ENCODE peak calls at places on chromosomes 12 and 14, in six cellular contexts. F is choroid plexus epithelial cell; V is lung microvascular endothelial cell; L is activated T-helper 1 cell treated with anti-CD3 and anti-CD28 coated beads, Interleukin-12 subunit alpha, Interleukin-12 subunit beta, Interleukin-2, Interleukin-4 antibody, amounts not matched to agents 30 ng/mL and 10 ng/mL and 1 ng/mL, durations not matched to agents 14 hours and 24 hours and 36 hours; C is pancreas; G is HAP-1. N is an unnamed sample.

GRCh38 chr12:117365072-117365616 is 3.7 kb upstream of the NOS1 start:
- DNase-seq in F (no peak), V (no peak), L (no peak), C (no peak), G (no peak), N (no peak)

GRCh38 chr12:44029194-44029593 is 193.3 kb downstream of the TMEM117 start:
- DNase-seq in F (no peak), V (no peak), L (no peak), C (no peak), G (no peak), N (no peak)

GRCh38 chr12:69423037-69423905 is 46.9 kb upstream of the FRS2 start:
- DNase-seq in F (no peak), V (no peak), L (no peak), C (no peak), G (no peak), N (no peak)

GRCh38 chr12:124286414-124286813 is 8.5 kb upstream of the RFLNA start:
- DNase-seq in F (peak), V (no peak), L (no peak), C (no peak), G (peak), N (peak)

GRCh38 chr12:11697670-11698387 is 48.4 kb downstream of the ETV6 start:
- DNase-seq in F (peak), V (peak), L (no peak), C (no peak), G (no peak), N (no peak)

GRCh38 chr12:9132008-9132535 is 16.4 kb upstream of the A2M start:
- DNase-seq in F (no peak), V (no peak), L (no peak), C (no peak), G (no peak), N (no peak)

GRCh38 chr14:59254146-59254910 is 65.9 kb downstream of the DAAM1 start:
- DNase-seq in F (peak), V (peak), L (no peak), C (no peak), G (peak), N (no peak)

GRCh38 chr12:19967001-19967400 is 401.3 kb upstream of the PDE3A start:
- DNase-seq in F (no peak), V (peak), L (no peak), C (no peak), G (no peak), N (no peak)

GRCh38 chr12:114123108-114123507 is 157.0 kb upstream of the RBM19 start:
- DNase-seq in F (no peak), V (no peak), L (no peak), C (no peak), G (no peak), N (no peak)

GRCh38 chr12:122505419-122506051 is 4.8 kb upstream of the ZCCHC8 start:
- DNase-seq in F (peak), V (no peak), L (no peak), C (no peak), G (no peak), N (no peak)

GRCh38 chr12:108568653-108569154 is 6.3 kb downstream of the ISCU start:
- DNase-seq in F (peak), V (peak), L (peak), C (no peak), G (no peak), N (peak)

GRCh38 chr12:68198490-68199086 is 27.0 kb downstream of the IL26 start:
- DNase-seq in F (no peak), V (no peak), L (no peak), C (no peak), G (no peak), N (no peak)

GRCh38 chr12:80763874-80764273 is 47.2 kb downstream of the MYF5 start:
- DNase-seq in F (peak), V (peak), L (no peak), C (no peak), G (peak), N (peak)

GRCh38 chr12:71216725-71217579 is 59.2 kb upstream of the TSPAN8 start:
- DNase-seq in F (peak), V (peak), L (no peak), C (no peak), G (no peak), N (peak)

GRCh38 chr14:61923348-61923747 is 161.1 kb downstream of the SNAPC1 start:
- DNase-seq in F (peak), V (peak), L (no peak), C (no peak), G (no peak), N (no peak)

GRCh38 chr12:97425802-97426484 is 36.7 kb upstream of the RMST start:
- DNase-seq in F (no peak), V (no peak), L (no peak), C (no peak), G (peak), N (no peak)

GRCh38 chr12:105212431-105212830 is 23.5 kb downstream of the APPL2 start:
- DNase-seq in F (no peak), V (peak), L (no peak), C (no peak), G (no peak), N (no peak)

GRCh38 chr14:55702501-55702900 is 122.5 kb downstream of the KTN1 start:
- DNase-seq in F (no peak), V (no peak), L (no peak), C (no peak), G (no peak), N (no peak)

GRCh38 chr12:93609281-93610192 is 37.1 kb downstream of the SOCS2 start:
- DNase-seq in F (no peak), V (no peak), L (no peak), C (no peak), G (no peak), N (no peak)

GRCh38 chr12:53048033-53048779 is 1.7 kb upstream of the TNS2 start:
- DNase-seq in F (no peak), V (peak), L (no peak), C (peak), G (no peak), N (no peak)

N was measured in NCI-H1417.